ENCODE peak calls at places on chromosomes 6 and 20, in five cellular contexts. X, U, S, D and Z are unnamed samples.
A peak's percentile ranks its signal among the peaks of the same experiment; 100 is the strongest.

GRCh38 chr6:162124710-162125435 is 602.7 kb downstream of the PRKN start:
- DNase-seq in X (no peak), S (no peak), D (no peak), U (no peak), Z (no peak)

GRCh38 chr6:132362318-132363185 is 38.7 kb downstream of the MOXD1 start:
- DNase-seq in X (no peak), D (no peak), S (no peak), U (no peak), Z (peak; percentile 30)

GRCh38 chr6:149563203-149563927 is 2.8 kb upstream of the GINM1 start:
- DNase-seq in S (no peak), U (no peak), D (no peak), X (no peak), Z (no peak)

GRCh38 chr20:15991279-15991678 is 582.0 kb downstream of the KIF16B start:
- DNase-seq in D (no peak), S (no peak), U (no peak), X (no peak), Z (no peak)

GRCh38 chr6:148544421-148544820 is 201.8 kb downstream of the SASH1 start:
- DNase-seq in U (no peak), S (no peak), D (no peak), X (no peak), Z (no peak)

GRCh38 chr6:105272783-105273182 is 93.0 kb upstream of the POPDC3 start:
- DNase-seq in D (no peak), S (no peak), U (no peak), X (no peak), Z (no peak)

GRCh38 chr6:24721461-24722215 is 2.7 kb upstream of the C6orf62 start:
- DNase-seq in D (peak; percentile 58), S (peak; percentile 64), U (no peak), X (peak; percentile 95), Z (no peak)

GRCh38 chr20:21352703-21353102 is 44.6 kb downstream of the NKX2-4 start:
- DNase-seq in X (no peak), U (no peak), S (no peak), D (no peak), Z (peak; percentile 12)

GRCh38 chr6:11263185-11263817 is 30.8 kb upstream of the NEDD9 start:
- DNase-seq in S (no peak), D (no peak), X (no peak), U (no peak), Z (peak; percentile 62)

GRCh38 chr6:28634758-28635546 is 109.3 kb downstream of the GPX5 start:
- DNase-seq in X (no peak), U (no peak), S (peak; percentile 25), D (peak; percentile 40), Z (peak; percentile 77)

GRCh38 chr20:47677314-47678129 is 107.8 kb downstream of the SULF2 start:
- DNase-seq in U (peak; percentile 43), X (peak; percentile 46), D (peak; percentile 56), S (peak; percentile 83), Z (peak; percentile 55)

GRCh38 chr20:36367907-36368306 is 61.8 kb downstream of the DLGAP4 start:
- DNase-seq in U (no peak), D (no peak), X (no peak), S (no peak), Z (no peak)

GRCh38 chr6:101663099-101663498 is 269.6 kb downstream of the GRIK2 start:
- DNase-seq in S (no peak), X (no peak), D (peak; percentile 83), U (no peak), Z (no peak)

GRCh38 chr6:134198093-134198492 is 119.8 kb downstream of the SGK1 start:
- DNase-seq in D (no peak), U (no peak), X (no peak), S (no peak), Z (no peak)

GRCh38 chr6:95094751-95095150 is 482.6 kb upstream of the MANEA start:
- DNase-seq in D (no peak), U (no peak), S (no peak), X (no peak), Z (no peak)

GRCh38 chr6:161104966-161105365 is 113.4 kb downstream of the MAP3K4 start:
- DNase-seq in U (no peak), S (no peak), X (no peak), D (no peak), Z (no peak)

GRCh38 chr20:19952392-19952791 is 64.8 kb upstream of the NAA20 start:
- DNase-seq in U (no peak), S (no peak), D (no peak), X (no peak), Z (no peak)

GRCh38 chr6:89221971-89222887 is 5.1 kb upstream of the GABRR1 start:
- DNase-seq in D (no peak), S (no peak), X (no peak), U (no peak), Z (peak; percentile 27)

GRCh38 chr6:44512868-44513641 is 125.5 kb downstream of the CDC5L start:
- DNase-seq in D (no peak), U (no peak), S (no peak), X (no peak), Z (peak; percentile 10)

GRCh38 chr20:64103871-64104666 is 3.3 kb downstream of the NPBWR2 start:
- DNase-seq in D (no peak), S (no peak), U (no peak), X (no peak), Z (no peak)

GRCh38 chr20:22385602-22386299 is 198.6 kb downstream of the FOXA2 start:
- DNase-seq in X (no peak), D (peak; percentile 68), U (no peak), S (no peak), Z (peak; percentile 92)

GRCh38 chr20:2845607-2846006 is 5.1 kb downstream of the VPS16 start:
- DNase-seq in S (no peak), X (peak; percentile 35), D (no peak), U (no peak), Z (no peak)

GRCh38 chr20:4866429-4866828 is 134.9 kb downstream of the SLC23A2 start:
- DNase-seq in X (no peak), D (no peak), S (no peak), U (no peak), Z (no peak)

GRCh38 chr20:41308726-41309413 is 8.7 kb downstream of the ZHX3 start:
- DNase-seq in U (no peak), S (no peak), D (no peak), X (peak; percentile 50), Z (peak; percentile 75)